ENCODE peak calls at places on chromosomes 12 and 14, in ten cellular contexts. K, C, P, I, S, G, D, X, N and F are unnamed samples.

GRCh38 chr14:100783630-100784321 is 42.1 kb upstream of the MEG3 start:
- DNase-seq in C (no peak), X (no peak), P (no peak), D (no peak), I (no peak), S (no peak), G (peak), N (no peak), K (no peak), F (no peak)

GRCh38 chr14:89933002-89933401 is 21.5 kb downstream of the EFCAB11 start:
- DNase-seq in P (no peak), D (no peak), G (no peak), C (no peak), I (no peak), X (no peak), N (no peak), S (no peak), K (peak), F (no peak)

GRCh38 chr12:132344181-132344580 is 14.8 kb upstream of the GALNT9 start:
- DNase-seq in N (no peak), X (no peak), C (no peak), G (no peak), P (no peak), I (no peak), S (no peak), K (no peak), D (no peak), F (no peak)

GRCh38 chr12:77161944-77162343 is 96.6 kb upstream of the E2F7 start:
- DNase-seq in I (no peak), K (no peak), X (no peak), D (no peak), P (no peak), N (no peak), S (no peak), C (no peak), G (no peak), F (no peak)

GRCh38 chr14:101903111-101903561 is 61.2 kb upstream of the DYNC1H1 start:
- DNase-seq in D (no peak), G (no peak), X (no peak), S (no peak), K (no peak), I (no peak), N (no peak), C (no peak), P (no peak), F (no peak)

GRCh38 chr12:24795699-24796385 is 153.1 kb downstream of the BCAT1 start:
- DNase-seq in G (no peak), I (no peak), P (no peak), S (no peak), X (no peak), K (no peak), D (no peak), N (peak), C (peak), F (no peak)

GRCh38 chr12:1885082-1885596 is 33.3 kb downstream of the CACNA2D4 start:
- DNase-seq in P (no peak), K (no peak), S (no peak), X (no peak), D (no peak), N (no peak), C (no peak), I (peak), G (no peak), F (no peak)

GRCh38 chr12:67940780-67941243 is 48.4 kb upstream of the IFNG-AS1 start:
- DNase-seq in K (no peak), I (no peak), N (no peak), D (no peak), G (no peak), S (no peak), X (peak), P (peak), C (no peak), F (no peak)

GRCh38 chr14:100994082-100994481 is 90.6 kb upstream of the RTL1 start:
- DNase-seq in G (no peak), D (no peak), X (peak), K (no peak), P (peak), S (no peak), I (no peak), C (no peak), N (no peak), F (no peak)